ENCODE peak calls at places on chromosomes 3 and 15, in seven cellular contexts. W is astrocyte; S is epithelial cell of esophagus; E is keratinocyte; X is fibroblast of lung; P is CD4-positive, CD25-positive, alpha-beta regulatory T cell; L is tibial nerve. F is an unnamed sample.

GRCh38 chr3:51961011-51961410 is 5.8 kb downstream of the GPR62 start:
- DNase-seq in E (no peak), W (no peak), P (no peak), S (no peak), X (no peak), L (no peak), F (no peak)

GRCh38 chr15:60006203-60006782 is 2.2 kb downstream of the FOXB1 start:
- DNase-seq in X (peak), L (no peak), S (peak), W (no peak), P (peak), E (no peak), F (peak)

GRCh38 chr3:190155752-190156151 is 35.1 kb upstream of the P3H2 start:
- DNase-seq in P (no peak), E (peak), S (peak), W (peak), L (no peak), X (no peak), F (peak)

GRCh38 chr3:63753995-63754394 is 65.1 kb upstream of the C3orf49 start:
- DNase-seq in W (no peak), X (no peak), E (no peak), P (no peak), S (no peak), L (no peak), F (no peak)

GRCh38 chr15:68790910-68791309 is 29.8 kb downstream of the ANP32A start:
- DNase-seq in W (no peak), S (no peak), P (no peak), L (no peak), X (no peak), E (no peak), F (no peak)

GRCh38 chr15:39908186-39908585 is 11.9 kb downstream of the GPR176 start:
- DNase-seq in S (peak), E (peak), X (peak), P (no peak), L (no peak), W (peak), F (peak)

GRCh38 chr3:31157028-31157694 is 262.7 kb upstream of the GADL1 start:
- DNase-seq in L (no peak), S (no peak), X (no peak), W (no peak), P (no peak), E (no peak), F (no peak)

GRCh38 chr3:161310649-161311423 is 60.5 kb downstream of the SPTSSB start:
- DNase-seq in L (no peak), S (no peak), W (no peak), E (no peak), P (peak), X (no peak), F (no peak)

GRCh38 chr15:88225484-88225883 is 31.1 kb downstream of the NTRK3 start:
- DNase-seq in S (no peak), X (no peak), P (no peak), L (no peak), E (no peak), W (no peak), F (no peak)

GRCh38 chr3:102673271-102674115 is 238.7 kb downstream of the ZPLD1 start:
- DNase-seq in L (peak), S (peak), W (peak), X (peak), P (peak), E (no peak), F (peak)

GRCh38 chr3:121718205-121718846 is 31.2 kb downstream of the GOLGB1 start:
- DNase-seq in W (no peak), P (peak), L (no peak), X (no peak), S (no peak), E (no peak), F (no peak)

GRCh38 chr3:135503429-135504083 is 462.0 kb upstream of the PPP2R3A start:
- DNase-seq in X (peak), P (no peak), W (peak), E (peak), L (peak), S (peak), F (peak)

GRCh38 chr3:63086190-63086589 is 191.9 kb upstream of the SYNPR start:
- DNase-seq in L (no peak), P (no peak), E (no peak), X (no peak), W (no peak), S (no peak), F (no peak)

GRCh38 chr3:109731639-109732473 is 394.5 kb upstream of the DPPA4 start:
- DNase-seq in S (peak), P (peak), X (peak), E (peak), W (peak), L (no peak), F (peak)

GRCh38 chr3:107430214-107431047 is 53.2 kb downstream of the CCDC54 start:
- DNase-seq in E (no peak), S (peak), P (peak), X (peak), W (peak), L (no peak), F (peak)

GRCh38 chr3:11570251-11570650 is 73.5 kb downstream of the VGLL4 start:
- DNase-seq in S (no peak), W (no peak), X (no peak), L (no peak), P (no peak), E (no peak), F (peak)

GRCh38 chr15:90836296-90836871 is 32.0 kb upstream of the FURIN start:
- DNase-seq in E (no peak), L (no peak), W (peak), X (peak), S (peak), P (no peak), F (peak)

GRCh38 chr3:140242818-140243276 is 307.9 kb downstream of the CLSTN2 start:
- DNase-seq in L (no peak), X (no peak), S (peak), E (peak), P (no peak), W (peak), F (no peak)

GRCh38 chr15:32029862-32030781 is at the start of gene CHRNA7:
- DNase-seq in X (peak), L (no peak), W (peak), P (no peak), E (no peak), S (peak), F (peak)
- H3K4me3 ChIP-seq in X (no peak), L (peak), W (peak), P (no peak), E (peak), S (peak), F (peak)

GRCh38 chr15:52786436-52787122 is 3.6 kb downstream of the ONECUT1 start:
- DNase-seq in X (no peak), L (no peak), W (no peak), P (no peak), E (no peak), S (no peak), F (no peak)
- H3K4me3 ChIP-seq in X (no peak), L (no peak), W (no peak), P (no peak), E (no peak), S (no peak), F (no peak)

GRCh38 chr15:36130641-36131310 is 448.6 kb upstream of the CDIN1 start:
- DNase-seq in S (peak), X (peak), W (no peak), P (no peak), L (no peak), E (peak), F (peak)

GRCh38 chr15:36126194-36126593 is 453.2 kb upstream of the CDIN1 start:
- DNase-seq in W (no peak), P (no peak), E (no peak), S (no peak), X (no peak), L (no peak), F (no peak)
- H3K4me3 ChIP-seq in W (no peak), P (no peak), E (no peak), S (no peak), X (no peak), L (no peak), F (no peak)

GRCh38 chr3:75737831-75738493 is 47.4 kb downstream of the ZNF717 start:
- DNase-seq in E (no peak), L (no peak), W (peak), P (no peak), X (peak), S (peak), F (no peak)
- H3K4me3 ChIP-seq in E (no peak), L (no peak), W (no peak), P (no peak), X (no peak), S (no peak), F (no peak)

GRCh38 chr3:49132073-49132436 is 795 bp downstream of the LAMB2 start:
- DNase-seq in W (no peak), X (no peak), L (no peak), E (no peak), P (no peak), S (no peak), F (no peak)
- H3K4me3 ChIP-seq in W (peak), X (peak), L (peak), E (peak), P (no peak), S (peak), F (peak)

DNA sequence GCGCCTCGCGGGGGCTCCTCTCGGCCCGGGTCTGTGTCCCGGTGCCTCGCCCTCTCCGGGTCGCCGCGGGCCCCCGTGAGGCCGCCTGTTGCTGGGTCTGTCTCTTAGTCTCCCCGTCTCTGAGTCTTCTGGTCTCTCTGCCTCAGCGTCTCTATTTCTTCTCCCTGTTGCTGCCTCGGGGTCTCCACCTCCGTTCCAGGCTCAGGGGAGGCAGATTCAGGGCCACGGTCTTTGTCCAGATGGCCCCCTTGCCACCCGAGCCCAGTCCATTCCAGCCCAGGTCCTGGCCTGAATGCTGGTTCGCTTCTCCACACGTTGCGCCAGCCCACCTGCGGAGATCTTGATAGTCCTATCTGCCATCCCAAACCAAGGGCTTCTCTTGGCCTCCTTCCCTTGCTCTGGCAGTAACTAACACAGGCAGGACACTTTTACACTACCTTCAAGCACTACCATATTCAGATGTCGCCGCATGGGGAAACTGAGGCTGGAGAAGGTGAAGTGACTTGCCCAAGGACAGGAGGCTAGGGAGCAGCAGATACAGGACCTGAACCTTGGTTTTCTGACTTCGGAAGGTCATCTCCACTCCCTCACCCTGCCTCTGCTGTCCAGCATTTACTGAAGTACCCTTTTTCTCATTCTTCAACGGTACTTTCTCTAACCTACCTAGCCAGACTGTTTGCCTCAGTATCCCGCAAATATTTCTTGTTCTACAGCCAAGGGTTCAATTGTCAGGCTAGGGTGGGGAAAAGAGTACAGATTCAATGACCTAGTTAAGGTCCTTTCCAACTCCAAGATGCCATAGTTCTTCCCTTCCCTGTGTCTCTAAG is 616 bp upstream of the IGDCC4 start:
- DNase-seq in S (no peak), E (no peak), P (no peak), X (no peak), L (no peak), W (no peak), F (no peak)
- H3K4me3 ChIP-seq in S (no peak), E (no peak), P (no peak), X (no peak), L (no peak), W (no peak), F (peak)

F was measured in AG10803.